ENCODE peak calls at places on chromosomes 1 and 21, in six cellular contexts. One of them, this sample, is unnamed.

GRCh38 chr1:107530543-107530942 is 389.7 kb downstream of the NTNG1 start:
- DNase-seq in esophagus squamous epithelium: no peak
- DNase-seq in breast epithelium: peak
- DNase-seq in mesenchymal stem cell: no peak
- DNase-seq in PC-3: peak
- DNase-seq in CD4-positive, alpha-beta T cell: no peak
- DNase-seq in this sample: no peak

GRCh38 chr1:172964864-172965263 is 85.9 kb downstream of the TNFSF18 start:
- DNase-seq in PC-3: peak
- DNase-seq in mesenchymal stem cell: no peak
- DNase-seq in esophagus squamous epithelium: no peak
- DNase-seq in CD4-positive, alpha-beta T cell: no peak
- DNase-seq in breast epithelium: no peak
- DNase-seq in this sample: no peak

GRCh38 chr1:67646145-67647035 is 38.6 kb upstream of the GADD45A start:
- DNase-seq in CD4-positive, alpha-beta T cell: no peak
- DNase-seq in mesenchymal stem cell: peak
- DNase-seq in breast epithelium: no peak
- DNase-seq in PC-3: peak
- DNase-seq in esophagus squamous epithelium: no peak
- DNase-seq in this sample: no peak

GRCh38 chr1:227369102-227369760 is 50.9 kb upstream of the CDC42BPA start:
- DNase-seq in CD4-positive, alpha-beta T cell: no peak
- DNase-seq in mesenchymal stem cell: no peak
- DNase-seq in breast epithelium: no peak
- DNase-seq in esophagus squamous epithelium: no peak
- DNase-seq in PC-3: peak
- DNase-seq in this sample: no peak

GRCh38 chr1:185207980-185208602 is 51.1 kb downstream of the SWT1 start:
- DNase-seq in breast epithelium: no peak
- DNase-seq in esophagus squamous epithelium: no peak
- DNase-seq in CD4-positive, alpha-beta T cell: no peak
- DNase-seq in mesenchymal stem cell: no peak
- DNase-seq in PC-3: no peak
- DNase-seq in this sample: no peak

GRCh38 chr1:179175011-179175934 is 54.2 kb downstream of the ABL2 start:
- DNase-seq in breast epithelium: peak
- DNase-seq in mesenchymal stem cell: peak
- DNase-seq in CD4-positive, alpha-beta T cell: no peak
- DNase-seq in PC-3: peak
- DNase-seq in esophagus squamous epithelium: no peak
- DNase-seq in this sample: peak

GRCh38 chr1:54337928-54338327 is 68.3 kb downstream of the SSBP3 start:
- DNase-seq in mesenchymal stem cell: peak
- DNase-seq in PC-3: no peak
- DNase-seq in esophagus squamous epithelium: no peak
- DNase-seq in CD4-positive, alpha-beta T cell: no peak
- DNase-seq in breast epithelium: no peak
- DNase-seq in this sample: no peak

GRCh38 chr1:31396633-31397351 is 16.2 kb upstream of the SERINC2 start:
- DNase-seq in mesenchymal stem cell: peak
- DNase-seq in breast epithelium: no peak
- DNase-seq in CD4-positive, alpha-beta T cell: no peak
- DNase-seq in esophagus squamous epithelium: no peak
- DNase-seq in PC-3: no peak
- DNase-seq in this sample: no peak

GRCh38 chr1:53899708-53900107 is 5.7 kb downstream of the DIO1 start:
- DNase-seq in breast epithelium: no peak
- DNase-seq in PC-3: no peak
- DNase-seq in esophagus squamous epithelium: no peak
- DNase-seq in CD4-positive, alpha-beta T cell: no peak
- DNase-seq in mesenchymal stem cell: no peak
- DNase-seq in this sample: no peak

GRCh38 chr1:87204441-87204840 is 124.2 kb upstream of the LMO4 start:
- DNase-seq in CD4-positive, alpha-beta T cell: no peak
- DNase-seq in breast epithelium: no peak
- DNase-seq in PC-3: no peak
- DNase-seq in esophagus squamous epithelium: no peak
- DNase-seq in mesenchymal stem cell: no peak
- DNase-seq in this sample: no peak
- H3K27ac ChIP-seq in CD4-positive, alpha-beta T cell: no peak
- H3K27ac ChIP-seq in breast epithelium: no peak
- H3K27ac ChIP-seq in PC-3: peak
- H3K27ac ChIP-seq in esophagus squamous epithelium: no peak
- H3K27ac ChIP-seq in mesenchymal stem cell: no peak
- H3K27ac ChIP-seq in this sample: no peak

DNA sequence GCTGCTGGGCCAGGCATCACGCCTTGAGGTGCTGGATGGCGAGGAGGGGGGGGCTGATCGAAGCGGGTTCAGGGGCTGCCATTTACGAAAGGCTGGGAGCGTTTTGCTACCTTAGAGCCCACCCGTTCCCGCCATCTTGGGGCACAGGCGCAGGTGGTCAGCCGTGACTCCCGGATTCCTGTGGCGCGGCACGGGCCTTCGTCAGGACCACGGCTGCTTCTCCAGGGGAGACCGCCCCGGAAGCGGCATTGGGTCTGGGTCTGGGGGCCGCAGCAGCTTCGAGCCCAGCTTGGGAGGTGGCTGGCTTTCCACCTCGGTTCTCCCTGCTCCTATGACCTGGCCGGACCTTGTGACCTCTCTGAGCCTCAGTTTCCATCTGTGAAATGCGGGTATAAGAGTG is 23.8 kb downstream of the SPSB1 start:
- DNase-seq in CD4-positive, alpha-beta T cell: no peak
- DNase-seq in PC-3: no peak
- DNase-seq in mesenchymal stem cell: no peak
- DNase-seq in breast epithelium: no peak
- DNase-seq in esophagus squamous epithelium: no peak
- DNase-seq in this sample: no peak
- H3K27ac ChIP-seq in CD4-positive, alpha-beta T cell: no peak
- H3K27ac ChIP-seq in PC-3: no peak
- H3K27ac ChIP-seq in mesenchymal stem cell: peak
- H3K27ac ChIP-seq in breast epithelium: peak
- H3K27ac ChIP-seq in esophagus squamous epithelium: peak
- H3K27ac ChIP-seq in this sample: no peak

DNA sequence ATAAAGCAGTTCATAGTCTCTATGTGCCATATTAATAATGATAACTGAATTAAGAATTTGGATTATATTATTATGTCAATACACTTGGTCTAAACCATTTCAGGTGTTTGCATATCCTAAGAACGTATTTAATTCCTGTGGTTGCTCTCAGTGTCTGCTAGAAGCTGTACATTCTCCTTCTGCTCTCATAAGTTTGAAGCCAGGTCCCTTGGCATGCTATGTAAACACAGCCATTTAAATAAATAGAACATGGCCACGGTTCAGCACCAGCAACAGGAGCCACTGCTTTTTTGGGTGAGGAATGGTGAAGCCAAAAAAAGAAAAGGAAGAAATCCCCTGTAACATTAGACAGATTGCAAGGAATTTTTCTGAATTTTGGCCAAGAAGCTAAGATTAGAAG is 19.1 kb downstream of the CCN1 start:
- DNase-seq in CD4-positive, alpha-beta T cell: no peak
- DNase-seq in esophagus squamous epithelium: no peak
- DNase-seq in mesenchymal stem cell: no peak
- DNase-seq in PC-3: no peak
- DNase-seq in breast epithelium: no peak
- DNase-seq in this sample: no peak
- H3K27ac ChIP-seq in CD4-positive, alpha-beta T cell: no peak
- H3K27ac ChIP-seq in esophagus squamous epithelium: no peak
- H3K27ac ChIP-seq in mesenchymal stem cell: no peak
- H3K27ac ChIP-seq in PC-3: no peak
- H3K27ac ChIP-seq in breast epithelium: no peak
- H3K27ac ChIP-seq in this sample: no peak

GRCh38 chr1:245310605-245311531 is 156.1 kb downstream of the KIF26B start:
- DNase-seq in CD4-positive, alpha-beta T cell: no peak
- DNase-seq in PC-3: no peak
- DNase-seq in esophagus squamous epithelium: no peak
- DNase-seq in breast epithelium: no peak
- DNase-seq in mesenchymal stem cell: peak
- DNase-seq in this sample: no peak
- H3K27ac ChIP-seq in CD4-positive, alpha-beta T cell: no peak
- H3K27ac ChIP-seq in PC-3: no peak
- H3K27ac ChIP-seq in esophagus squamous epithelium: no peak
- H3K27ac ChIP-seq in breast epithelium: no peak
- H3K27ac ChIP-seq in mesenchymal stem cell: no peak
- H3K27ac ChIP-seq in this sample: no peak

GRCh38 chr21:40832316-40832715 is 14.6 kb downstream of the DSCAM start:
- DNase-seq in esophagus squamous epithelium: no peak
- DNase-seq in mesenchymal stem cell: no peak
- DNase-seq in breast epithelium: no peak
- DNase-seq in PC-3: no peak
- DNase-seq in CD4-positive, alpha-beta T cell: no peak
- DNase-seq in this sample: no peak

GRCh38 chr21:40829791-40830190 is 17.2 kb downstream of the DSCAM start:
- DNase-seq in breast epithelium: no peak
- DNase-seq in mesenchymal stem cell: no peak
- DNase-seq in esophagus squamous epithelium: no peak
- DNase-seq in PC-3: no peak
- DNase-seq in CD4-positive, alpha-beta T cell: no peak
- DNase-seq in this sample: no peak

GRCh38 chr21:40827509-40827908 is 19.4 kb downstream of the DSCAM start:
- DNase-seq in CD4-positive, alpha-beta T cell: no peak
- DNase-seq in esophagus squamous epithelium: no peak
- DNase-seq in PC-3: no peak
- DNase-seq in breast epithelium: no peak
- DNase-seq in mesenchymal stem cell: no peak
- DNase-seq in this sample: no peak

GRCh38 chr21:40830836-40831235 is 16.1 kb downstream of the DSCAM start:
- DNase-seq in PC-3: no peak
- DNase-seq in CD4-positive, alpha-beta T cell: no peak
- DNase-seq in breast epithelium: no peak
- DNase-seq in esophagus squamous epithelium: no peak
- DNase-seq in mesenchymal stem cell: no peak
- DNase-seq in this sample: no peak

DNA sequence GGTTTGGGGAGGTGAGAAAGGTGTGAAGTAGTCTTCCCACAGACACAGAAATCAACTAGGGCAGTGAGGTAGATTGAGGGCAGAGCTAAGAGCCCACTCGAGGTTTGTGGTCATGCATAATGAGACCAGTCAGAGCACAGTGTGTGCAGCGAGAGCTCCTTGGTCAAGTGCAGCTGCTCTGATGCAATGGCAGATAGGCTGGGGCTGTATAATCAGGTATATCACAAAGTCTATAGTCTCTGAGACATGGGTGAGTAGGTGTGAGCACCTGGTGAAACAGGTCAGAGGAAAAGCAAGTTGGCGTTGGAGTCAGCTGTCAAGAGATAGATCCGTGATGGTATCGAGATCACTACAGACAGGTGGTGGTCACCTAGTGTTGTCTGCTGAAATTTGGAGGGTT is 17.6 kb downstream of the DSCAM start:
- DNase-seq in CD4-positive, alpha-beta T cell: no peak
- DNase-seq in PC-3: no peak
- DNase-seq in breast epithelium: no peak
- DNase-seq in mesenchymal stem cell: no peak
- DNase-seq in esophagus squamous epithelium: no peak
- DNase-seq in this sample: no peak
- H3K27ac ChIP-seq in CD4-positive, alpha-beta T cell: no peak
- H3K27ac ChIP-seq in PC-3: no peak
- H3K27ac ChIP-seq in breast epithelium: no peak
- H3K27ac ChIP-seq in mesenchymal stem cell: no peak
- H3K27ac ChIP-seq in esophagus squamous epithelium: no peak
- H3K27ac ChIP-seq in this sample: no peak

DNA sequence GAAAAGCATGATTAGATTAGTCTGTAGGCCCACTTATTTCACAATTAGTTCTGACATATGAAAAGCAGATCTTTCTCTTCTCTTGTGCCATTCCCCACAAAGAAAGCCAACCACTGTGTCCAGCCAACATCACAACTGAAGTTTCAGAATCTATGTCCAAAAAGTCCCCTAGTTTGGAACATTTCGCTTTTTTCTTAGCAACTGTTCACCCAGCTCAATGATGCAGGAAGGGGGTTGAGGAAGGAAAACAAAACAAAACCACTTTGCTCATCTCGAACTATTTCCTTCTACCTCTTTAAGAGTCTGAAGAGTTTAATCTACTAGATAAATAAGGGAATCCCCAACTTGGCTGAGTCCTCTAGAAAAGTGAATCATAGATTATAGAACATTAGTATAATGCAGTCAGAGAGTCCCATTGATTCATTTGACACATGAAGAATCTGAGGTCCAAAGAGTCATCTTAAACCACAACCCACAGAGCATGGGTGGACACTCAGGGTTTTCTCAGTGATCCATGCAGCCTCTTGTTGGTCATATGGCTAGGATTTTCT is 159.3 kb upstream of the SGIP1 start:
- DNase-seq in CD4-positive, alpha-beta T cell: no peak
- DNase-seq in mesenchymal stem cell: peak
- DNase-seq in esophagus squamous epithelium: no peak
- DNase-seq in breast epithelium: no peak
- DNase-seq in PC-3: peak
- DNase-seq in this sample: no peak
- H3K27ac ChIP-seq in CD4-positive, alpha-beta T cell: peak
- H3K27ac ChIP-seq in mesenchymal stem cell: peak
- H3K27ac ChIP-seq in esophagus squamous epithelium: no peak
- H3K27ac ChIP-seq in breast epithelium: peak
- H3K27ac ChIP-seq in PC-3: peak
- H3K27ac ChIP-seq in this sample: peak

DNA sequence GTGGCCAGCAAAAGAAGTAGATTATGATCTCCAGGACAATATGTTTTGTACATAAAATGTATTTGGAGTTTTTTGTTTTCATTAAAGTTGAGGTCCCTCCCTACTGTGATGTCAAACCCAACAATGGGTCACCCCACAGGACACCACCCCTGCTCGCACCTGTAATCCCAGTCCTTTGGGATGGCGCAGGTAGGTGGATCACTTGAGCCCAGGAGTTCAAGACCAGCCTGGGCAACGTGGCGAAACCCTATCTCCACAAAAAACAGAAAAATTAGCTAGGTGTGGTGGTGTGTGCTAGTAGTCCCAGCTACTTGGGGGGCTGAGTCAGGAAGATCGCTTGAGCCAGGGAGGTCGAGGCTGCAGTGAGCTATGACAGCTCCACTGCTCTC is 9.0 kb downstream of the ZBTB17 start:
- DNase-seq in PC-3: no peak
- DNase-seq in esophagus squamous epithelium: no peak
- DNase-seq in mesenchymal stem cell: no peak
- DNase-seq in CD4-positive, alpha-beta T cell: no peak
- DNase-seq in breast epithelium: no peak
- DNase-seq in this sample: no peak
- H3K27ac ChIP-seq in PC-3: no peak
- H3K27ac ChIP-seq in esophagus squamous epithelium: no peak
- H3K27ac ChIP-seq in mesenchymal stem cell: no peak
- H3K27ac ChIP-seq in CD4-positive, alpha-beta T cell: no peak
- H3K27ac ChIP-seq in breast epithelium: no peak
- H3K27ac ChIP-seq in this sample: peak

GRCh38 chr1:56149761-56150160 is 429.6 kb downstream of the PLPP3 start:
- DNase-seq in PC-3: no peak
- DNase-seq in esophagus squamous epithelium: no peak
- DNase-seq in breast epithelium: no peak
- DNase-seq in CD4-positive, alpha-beta T cell: no peak
- DNase-seq in mesenchymal stem cell: no peak
- DNase-seq in this sample: no peak
- H3K27ac ChIP-seq in PC-3: no peak
- H3K27ac ChIP-seq in esophagus squamous epithelium: no peak
- H3K27ac ChIP-seq in breast epithelium: no peak
- H3K27ac ChIP-seq in CD4-positive, alpha-beta T cell: no peak
- H3K27ac ChIP-seq in mesenchymal stem cell: no peak
- H3K27ac ChIP-seq in this sample: no peak

GRCh38 chr1:69058454-69058853 is 509.3 kb upstream of the LRRC7 start:
- DNase-seq in PC-3: no peak
- DNase-seq in esophagus squamous epithelium: no peak
- DNase-seq in CD4-positive, alpha-beta T cell: no peak
- DNase-seq in breast epithelium: no peak
- DNase-seq in mesenchymal stem cell: no peak
- DNase-seq in this sample: no peak

GRCh38 chr1:69055223-69055622 is 512.5 kb upstream of the LRRC7 start:
- DNase-seq in esophagus squamous epithelium: no peak
- DNase-seq in mesenchymal stem cell: no peak
- DNase-seq in CD4-positive, alpha-beta T cell: no peak
- DNase-seq in breast epithelium: no peak
- DNase-seq in PC-3: no peak
- DNase-seq in this sample: no peak
- H3K27ac ChIP-seq in esophagus squamous epithelium: no peak
- H3K27ac ChIP-seq in mesenchymal stem cell: no peak
- H3K27ac ChIP-seq in CD4-positive, alpha-beta T cell: no peak
- H3K27ac ChIP-seq in breast epithelium: no peak
- H3K27ac ChIP-seq in PC-3: no peak
- H3K27ac ChIP-seq in this sample: no peak